ENCODE peak calls at places on chromosomes 6 and 20, in four cellular contexts. G is fibroblast of lung; Y is coronary artery; U is stimulated activated CD4-positive, alpha-beta T cell treated with anti-CD3 and anti-CD28 coated beads, Interleukin-1b, Interleukin-23, amount 100 ng/mL, for 24 hours. D is an unnamed sample.

GRCh38 chr6:16711551-16712249 is 49.6 kb downstream of the ATXN1 start:
- DNase-seq in G (no peak), U (no peak), Y (no peak), D (no peak)

GRCh38 chr6:3294921-3295871 is 36.4 kb downstream of the PSMG4 start:
- DNase-seq in Y (no peak), U (no peak), G (no peak), D (no peak)

GRCh38 chr6:107620736-107621135 is 130.8 kb downstream of the SOBP start:
- DNase-seq in U (no peak), Y (no peak), G (peak; percentile 9), D (no peak)

GRCh38 chr20:50412069-50412468 is 98.1 kb upstream of the PTPN1 start:
- DNase-seq in Y (no peak), U (no peak), G (no peak), D (no peak)

GRCh38 chr20:17621229-17621968 is 51.5 kb downstream of the DSTN start:
- DNase-seq in Y (peak; percentile 71), G (no peak), U (no peak), D (no peak)

GRCh38 chr6:153117986-153118886 is 12.8 kb downstream of the RGS17 start:
- DNase-seq in Y (no peak), G (peak; percentile 65), U (no peak), D (peak; percentile 75)

GRCh38 chr6:24253360-24253759 is 104.5 kb downstream of the DCDC2 start:
- DNase-seq in Y (no peak), U (no peak), G (no peak), D (no peak)

GRCh38 chr20:49569403-49570115 is 1.6 kb upstream of the PTGIS start:
- DNase-seq in Y (peak; percentile 72), U (no peak), G (no peak), D (no peak)

GRCh38 chr6:3228791-3229565 is 1.5 kb upstream of the TUBB2B start:
- DNase-seq in U (no peak), Y (no peak), G (no peak), D (peak; percentile 48)

GRCh38 chr20:43446361-43446879 is 11.3 kb upstream of the SRSF6 start:
- DNase-seq in G (no peak), U (no peak), Y (no peak), D (no peak)

GRCh38 chr6:44034931-44035345 is 92.3 kb downstream of the MRPL14 start:
- DNase-seq in G (no peak), U (no peak), Y (peak; percentile 35), D (no peak)

GRCh38 chr20:46011631-46012482 is 3.1 kb downstream of the MMP9 start:
- DNase-seq in U (no peak), Y (no peak), G (peak; percentile 21), D (no peak)

GRCh38 chr20:10758446-10758845 is 84.6 kb upstream of the JAG1 start:
- DNase-seq in G (no peak), U (no peak), Y (no peak), D (peak; percentile 59)

GRCh38 chr20:8670900-8671229 is 398.0 kb upstream of the PLCB4 start:
- DNase-seq in G (no peak), Y (no peak), U (no peak), D (no peak)

GRCh38 chr6:138882369-138883017 is 86.6 kb downstream of the ECT2L start:
- DNase-seq in Y (no peak), G (no peak), U (no peak), D (no peak)

GRCh38 chr6:150395388-150396009 is 26.7 kb downstream of the IYD start:
- DNase-seq in U (no peak), G (peak; percentile 56), Y (no peak), D (peak; percentile 50)

GRCh38 chr6:5007531-5007930 is 3.7 kb upstream of the RPP40 start:
- DNase-seq in G (peak; percentile 40), U (no peak), Y (no peak), D (no peak)

GRCh38 chr6:80174931-80175572 is 68.6 kb downstream of the BCKDHB start:
- DNase-seq in Y (no peak), G (peak; percentile 69), U (no peak), D (peak; percentile 78)

GRCh38 chr20:48146303-48146702 is 361.0 kb upstream of the SULF2 start:
- DNase-seq in G (no peak), U (no peak), Y (no peak), D (no peak)

GRCh38 chr6:81895511-81896185 is 143.2 kb upstream of the TENT5A start:
- DNase-seq in U (no peak), Y (no peak), G (peak; percentile 71), D (peak; percentile 91)

GRCh38 chr6:138526822-138527235 is 27.5 kb upstream of the NHSL1 start:
- DNase-seq in U (no peak), G (peak; percentile 37), Y (no peak), D (no peak)

GRCh38 chr6:307065-307814 is 15.0 kb downstream of the DUSP22 start:
- DNase-seq in G (no peak), Y (no peak), U (no peak), D (no peak)

GRCh38 chr20:37527638-37528441 is at the start of gene BLCAP:
- DNase-seq in G (peak; percentile 89), U (peak; percentile 86), Y (peak; percentile 93), D (peak; percentile 90)

GRCh38 chr20:63627129-63627699 is 313 bp upstream of the GMEB2 start:
- DNase-seq in G (peak; percentile 94), U (peak; percentile 92), Y (peak; percentile 96), D (peak; percentile 94)

GRCh38 chr6:74199146-74199680 is 503.2 kb downstream of the CD109 start:
- DNase-seq in Y (no peak), U (no peak), G (no peak), D (no peak)

GRCh38 chr6:87341899-87342298 is 2.7 kb upstream of the C6orf163 start:
- DNase-seq in G (no peak), Y (no peak), U (no peak), D (no peak)

GRCh38 chr6:72579865-72580264 is 42.0 kb upstream of the KCNQ5 start:
- DNase-seq in Y (no peak), G (peak; percentile 2), U (no peak), D (no peak)

GRCh38 chr20:40578961-40579360 is 110.1 kb downstream of the MAFB start:
- DNase-seq in U (no peak), G (no peak), Y (no peak), D (no peak)

GRCh38 chr6:154738561-154738961 is 5.3 kb downstream of the SCAF8 start:
- DNase-seq in U (no peak), Y (no peak), G (peak; percentile 32), D (no peak)

GRCh38 chr20:9375221-9375681 is 139.1 kb upstream of the LAMP5 start:
- DNase-seq in Y (no peak), U (no peak), G (peak; percentile 74), D (peak; percentile 25)

GRCh38 chr20:17897566-17898307 is 70.9 kb downstream of the SNX5 start:
- DNase-seq in G (no peak), Y (peak; percentile 33), U (no peak), D (no peak)

GRCh38 chr20:44734938-44735337 is 10.7 kb upstream of the KCNK15 start:
- DNase-seq in U (no peak), Y (no peak), G (peak; percentile 46), D (peak; percentile 64)

GRCh38 chr6:46215213-46215612 is 44.4 kb upstream of the ENPP5 start:
- DNase-seq in G (no peak), Y (no peak), U (no peak), D (no peak)

GRCh38 chr6:99979953-99980352 is 14.1 kb downstream of the MCHR2 start:
- DNase-seq in G (no peak), U (no peak), Y (no peak), D (no peak)